ENCODE peak calls at places on chromosomes 5 and 9, in six cellular contexts. J, N, Y, H, U and M are unnamed samples. For H3K4me1, the result is how much of the 10 kb centered on the place peaks cover.

GRCh38 chr9:94065535-94065961 is 18.7 kb upstream of the PTPDC1 start:
- DNase-seq in J (peak), N (peak), Y (peak), H (peak), U (peak), M (peak)

GRCh38 chr5:54924487-54924886 is 60.9 kb downstream of the ESM1 start:
- DNase-seq in J (no peak), N (no peak), Y (no peak), H (no peak), U (no peak), M (no peak)

GRCh38 chr9:94498801-94499454 is 56.0 kb upstream of the PCAT7 start:
- DNase-seq in J (no peak), N (no peak), Y (no peak), H (no peak), U (no peak), M (no peak)

GRCh38 chr5:154236011-154236410 is 45.5 kb downstream of the GALNT10 start:
- DNase-seq in J (no peak), N (no peak), Y (no peak), H (no peak), U (no peak), M (no peak)

GRCh38 chr5:78433972-78434371 is 73.6 kb downstream of the SCAMP1 start:
- DNase-seq in J (no peak), N (no peak), Y (no peak), H (no peak), U (no peak), M (no peak)

GRCh38 chr5:132754947-132755346 is 7.7 kb downstream of the CCNI2 start:
- DNase-seq in J (no peak), N (no peak), Y (no peak), H (no peak), U (peak), M (no peak)

GRCh38 chr9:71364196-71364955 is 243.0 kb upstream of the TRPM3 start:
- DNase-seq in J (no peak), N (peak), Y (no peak), H (no peak), U (peak), M (no peak)

GRCh38 chr5:8363133-8363532 is 494.2 kb downstream of the MTRR start:
- DNase-seq in J (no peak), N (peak), Y (no peak), H (no peak), U (peak), M (no peak)

GRCh38 chr9:90300901-90301688 is 341.5 kb downstream of the DIRAS2 start:
- DNase-seq in J (no peak), N (peak), Y (no peak), H (no peak), U (peak), M (no peak)

GRCh38 chr5:75509956-75510355 is 1.5 kb downstream of the CERT1 start:
- DNase-seq in J (no peak), N (peak), Y (no peak), H (no peak), U (peak), M (no peak)

GRCh38 chr5:157172408-157172807 is 6.3 kb upstream of the GARIN3 start:
- DNase-seq in J (no peak), N (peak), Y (no peak), H (peak), U (no peak), M (no peak)

GRCh38 chr9:76691761-76692313 is 72.4 kb upstream of the PCA3 start:
- DNase-seq in J (no peak), N (no peak), Y (no peak), H (no peak), U (no peak), M (no peak)

GRCh38 chr9:120689860-120690259 is 24.4 kb downstream of the MEGF9 start:
- DNase-seq in J (no peak), N (peak), Y (no peak), H (no peak), U (peak), M (no peak)

GRCh38 chr9:131092548-131093440 is 3.5 kb upstream of the AIF1L start:
- DNase-seq in J (no peak), N (no peak), Y (no peak), H (no peak), U (no peak), M (no peak)

GRCh38 chr5:154038241-154038603 is 488 bp downstream of the FAM114A2 start:
- DNase-seq in J (no peak), N (no peak), Y (no peak), H (no peak), U (peak), M (no peak)

GRCh38 chr5:173308226-173308625 is 20.0 kb downstream of the STC2 start:
- DNase-seq in J (no peak), N (no peak), Y (no peak), H (no peak), U (peak), M (no peak)

GRCh38 chr5:150598821-150599273 is 41.6 kb upstream of the SYNPO start:
- DNase-seq in J (no peak), N (peak), Y (no peak), H (no peak), U (no peak), M (no peak)

GRCh38 chr9:101418518-101419111 is 17.0 kb downstream of the ALDOB start:
- DNase-seq in J (no peak), N (peak), Y (peak), H (no peak), U (peak), M (no peak)

GRCh38 chr5:57386958-57387357 is 95.7 kb downstream of the ACTBL2 start:
- DNase-seq in J (no peak), N (peak), Y (no peak), H (no peak), U (peak), M (no peak)

DNA sequence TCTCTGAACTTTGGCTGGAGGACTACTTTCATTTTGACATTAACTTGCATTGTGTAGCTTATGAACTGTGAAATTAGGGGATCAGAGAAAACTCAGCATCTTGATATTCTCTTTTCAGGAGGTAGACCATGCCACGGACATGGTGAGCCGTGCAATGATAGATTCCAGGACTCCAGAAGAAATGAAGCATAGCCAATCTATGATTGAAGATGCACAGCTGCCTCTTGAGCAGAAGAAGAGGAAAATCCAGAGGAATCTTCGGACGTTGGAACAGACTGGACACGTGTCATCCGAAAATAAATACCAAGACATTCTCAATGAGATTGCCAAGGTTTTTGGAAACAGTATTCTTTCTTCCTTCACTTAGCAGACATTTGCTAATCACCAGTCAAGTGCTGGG is 20.6 kb upstream of the F2R start:
- DNase-seq in J (no peak), N (no peak), Y (no peak), H (no peak), U (no peak), M (no peak)
- H3K4me1 ChIP-seq in J (under half), N (under half), Y (under half), H (under half), U (under half), M (under half)

GRCh38 chr9:105697871-105698270 is 3.5 kb downstream of the TMEM38B start:
- DNase-seq in J (no peak), N (no peak), Y (no peak), H (no peak), U (no peak), M (no peak)
- H3K4me1 ChIP-seq in J (under half), N (under half), Y (under half), H (under half), U (under half), M (under half)

DNA sequence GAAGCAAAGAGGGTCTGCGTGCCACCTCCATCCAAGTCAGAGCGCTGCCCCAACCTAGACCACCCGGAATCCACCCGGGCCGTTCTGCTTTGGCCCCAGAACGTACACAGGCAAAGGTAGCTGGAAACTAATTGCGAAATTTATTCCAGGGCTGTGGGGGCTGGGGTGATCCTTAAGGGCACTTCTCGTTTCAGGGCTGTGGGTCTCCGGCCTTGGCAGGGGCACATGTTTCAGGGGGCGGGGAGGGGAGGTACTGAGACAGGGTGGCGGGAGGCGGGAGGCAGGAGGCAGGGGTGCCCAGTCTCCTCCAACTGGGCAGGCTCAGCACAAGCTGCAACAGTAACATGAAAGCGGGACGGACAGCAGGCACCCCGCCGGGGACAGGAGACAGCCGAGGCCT is 26.1 kb downstream of the NR5A1 start:
- DNase-seq in J (no peak), N (no peak), Y (no peak), H (no peak), U (no peak), M (no peak)
- H3K4me1 ChIP-seq in J (under half), N (under half), Y (under half), H (under half), U (under half), M (under half)

GRCh38 chr9:22171691-22172090 is 162.6 kb upstream of the CDKN2B start:
- DNase-seq in J (no peak), N (no peak), Y (no peak), H (no peak), U (no peak), M (no peak)
- H3K4me1 ChIP-seq in J (under half), N (under half), Y (under half), H (under half), U (under half), M (under half)

GRCh38 chr9:33148367-33149019 is 18.6 kb downstream of the B4GALT1 start:
- DNase-seq in J (no peak), N (no peak), Y (peak), H (no peak), U (no peak), M (peak)
- H3K4me1 ChIP-seq in J (under half), N (under half), Y (half or more), H (half or more), U (under half), M (under half)

DNA sequence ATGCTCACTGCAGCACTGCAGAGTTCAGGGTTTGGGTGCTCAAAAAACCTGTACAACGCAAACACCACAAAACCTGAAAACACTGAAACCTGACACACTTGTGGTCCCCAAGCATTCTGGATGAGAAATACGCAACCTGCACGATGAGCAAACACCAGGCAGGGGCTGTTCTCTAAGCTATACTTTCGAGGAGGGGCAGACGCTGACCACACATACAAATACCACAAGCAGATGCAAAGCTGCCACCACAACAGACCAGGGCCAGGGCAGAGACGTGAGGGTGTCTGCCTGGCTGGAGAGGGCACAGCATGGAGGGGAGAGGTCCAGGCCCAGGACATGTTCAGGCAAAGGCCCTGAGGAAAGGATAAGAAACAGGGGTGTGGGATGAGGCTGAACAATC is 23.0 kb downstream of the BARHL1 start:
- DNase-seq in J (no peak), N (no peak), Y (no peak), H (no peak), U (no peak), M (no peak)
- H3K4me1 ChIP-seq in J (under half), N (under half), Y (under half), H (under half), U (under half), M (under half)

GRCh38 chr5:146645382-146645781 is 129.4 kb upstream of the GPR151 start:
- DNase-seq in J (no peak), N (no peak), Y (no peak), H (no peak), U (no peak), M (no peak)
- H3K4me1 ChIP-seq in J (under half), N (under half), Y (under half), H (under half), U (under half), M (under half)

GRCh38 chr9:136010615-136011341 is 49.6 kb upstream of the UBAC1 start:
- DNase-seq in J (no peak), N (no peak), Y (no peak), H (no peak), U (no peak), M (no peak)
- H3K4me1 ChIP-seq in J (under half), N (under half), Y (under half), H (under half), U (under half), M (under half)